ENCODE peak calls at places on chromosomes 4 and X, in six cellular contexts. One of them, this sample, is unnamed.

GRCh38 chr4:89294583-89295244 is 12.9 kb downstream of the GPRIN3 start:
- DNase-seq in left lung: no peak
- DNase-seq in pancreas: no peak
- DNase-seq in MCF 10A: no peak
- DNase-seq in activated CD4-positive, alpha-beta T cell treated with anti-CD3 and anti-CD28 coated beads, Interleukin-2, amount 10 ng/mL, durations not matched to agents 7 days and 5 days: peak
- DNase-seq in EH: no peak
- DNase-seq in this sample: peak

GRCh38 chrX:14916017-14916674 is 42.9 kb downstream of the MOSPD2 start:
- DNase-seq in left lung: no peak
- DNase-seq in pancreas: no peak
- DNase-seq in MCF 10A: no peak
- DNase-seq in activated CD4-positive, alpha-beta T cell treated with anti-CD3 and anti-CD28 coated beads, Interleukin-2, amount 10 ng/mL, durations not matched to agents 7 days and 5 days: no peak
- DNase-seq in EH: peak
- DNase-seq in this sample: no peak

GRCh38 chrX:9532349-9532748 is 67.5 kb downstream of the TBL1X start:
- DNase-seq in left lung: no peak
- DNase-seq in pancreas: peak
- DNase-seq in MCF 10A: no peak
- DNase-seq in activated CD4-positive, alpha-beta T cell treated with anti-CD3 and anti-CD28 coated beads, Interleukin-2, amount 10 ng/mL, durations not matched to agents 7 days and 5 days: no peak
- DNase-seq in EH: no peak
- DNase-seq in this sample: no peak

GRCh38 chr4:20418865-20419451 is 167.3 kb downstream of the SLIT2 start:
- DNase-seq in left lung: no peak
- DNase-seq in pancreas: no peak
- DNase-seq in MCF 10A: peak
- DNase-seq in activated CD4-positive, alpha-beta T cell treated with anti-CD3 and anti-CD28 coated beads, Interleukin-2, amount 10 ng/mL, durations not matched to agents 7 days and 5 days: peak
- DNase-seq in EH: peak
- DNase-seq in this sample: peak

GRCh38 chrX:43940811-43941210 is 32.4 kb downstream of the NDP start:
- DNase-seq in left lung: no peak
- DNase-seq in pancreas: no peak
- DNase-seq in MCF 10A: peak
- DNase-seq in activated CD4-positive, alpha-beta T cell treated with anti-CD3 and anti-CD28 coated beads, Interleukin-2, amount 10 ng/mL, durations not matched to agents 7 days and 5 days: no peak
- DNase-seq in EH: no peak
- DNase-seq in this sample: no peak

GRCh38 chr4:88653371-88653946 is 44.2 kb downstream of the NAP1L5 start:
- DNase-seq in left lung: no peak
- DNase-seq in pancreas: no peak
- DNase-seq in MCF 10A: no peak
- DNase-seq in activated CD4-positive, alpha-beta T cell treated with anti-CD3 and anti-CD28 coated beads, Interleukin-2, amount 10 ng/mL, durations not matched to agents 7 days and 5 days: no peak
- DNase-seq in EH: no peak
- DNase-seq in this sample: no peak

GRCh38 chr4:99383833-99384392 is 31.4 kb upstream of the ADH1C start:
- DNase-seq in left lung: no peak
- DNase-seq in pancreas: no peak
- DNase-seq in MCF 10A: peak
- DNase-seq in activated CD4-positive, alpha-beta T cell treated with anti-CD3 and anti-CD28 coated beads, Interleukin-2, amount 10 ng/mL, durations not matched to agents 7 days and 5 days: no peak
- DNase-seq in EH: peak
- DNase-seq in this sample: no peak

GRCh38 chr4:182488886-182489285 is 245.7 kb downstream of the TENM3 start:
- DNase-seq in left lung: no peak
- DNase-seq in pancreas: no peak
- DNase-seq in MCF 10A: no peak
- DNase-seq in activated CD4-positive, alpha-beta T cell treated with anti-CD3 and anti-CD28 coated beads, Interleukin-2, amount 10 ng/mL, durations not matched to agents 7 days and 5 days: no peak
- DNase-seq in EH: no peak
- DNase-seq in this sample: no peak

GRCh38 chr4:123977623-123978022 is 581.0 kb downstream of the SPRY1 start:
- DNase-seq in left lung: no peak
- DNase-seq in pancreas: no peak
- DNase-seq in MCF 10A: no peak
- DNase-seq in activated CD4-positive, alpha-beta T cell treated with anti-CD3 and anti-CD28 coated beads, Interleukin-2, amount 10 ng/mL, durations not matched to agents 7 days and 5 days: no peak
- DNase-seq in EH: no peak
- DNase-seq in this sample: no peak

GRCh38 chr4:88659061-88659889 is 38.4 kb downstream of the NAP1L5 start:
- DNase-seq in left lung: no peak
- DNase-seq in pancreas: peak
- DNase-seq in MCF 10A: peak
- DNase-seq in activated CD4-positive, alpha-beta T cell treated with anti-CD3 and anti-CD28 coated beads, Interleukin-2, amount 10 ng/mL, durations not matched to agents 7 days and 5 days: peak
- DNase-seq in EH: peak
- DNase-seq in this sample: no peak

GRCh38 chr4:123505457-123506310 is 109.1 kb downstream of the SPRY1 start:
- DNase-seq in left lung: peak
- DNase-seq in pancreas: peak
- DNase-seq in MCF 10A: no peak
- DNase-seq in activated CD4-positive, alpha-beta T cell treated with anti-CD3 and anti-CD28 coated beads, Interleukin-2, amount 10 ng/mL, durations not matched to agents 7 days and 5 days: peak
- DNase-seq in EH: peak
- DNase-seq in this sample: no peak

GRCh38 chr4:169361741-169362140 is 91.0 kb upstream of the SH3RF1 start:
- DNase-seq in left lung: no peak
- DNase-seq in pancreas: no peak
- DNase-seq in MCF 10A: no peak
- DNase-seq in activated CD4-positive, alpha-beta T cell treated with anti-CD3 and anti-CD28 coated beads, Interleukin-2, amount 10 ng/mL, durations not matched to agents 7 days and 5 days: no peak
- DNase-seq in EH: no peak
- DNase-seq in this sample: no peak

GRCh38 chr4:6804082-6804752 is 21.7 kb downstream of the KIAA0232 start:
- DNase-seq in left lung: no peak
- DNase-seq in pancreas: no peak
- DNase-seq in MCF 10A: no peak
- DNase-seq in activated CD4-positive, alpha-beta T cell treated with anti-CD3 and anti-CD28 coated beads, Interleukin-2, amount 10 ng/mL, durations not matched to agents 7 days and 5 days: no peak
- DNase-seq in EH: no peak
- DNase-seq in this sample: no peak

GRCh38 chrX:103793541-103793932 is 16.9 kb downstream of the PLP1 start:
- DNase-seq in left lung: no peak
- DNase-seq in pancreas: no peak
- DNase-seq in MCF 10A: no peak
- DNase-seq in activated CD4-positive, alpha-beta T cell treated with anti-CD3 and anti-CD28 coated beads, Interleukin-2, amount 10 ng/mL, durations not matched to agents 7 days and 5 days: no peak
- DNase-seq in EH: no peak
- DNase-seq in this sample: no peak

GRCh38 chrX:68682790-68683189 is 35.3 kb downstream of the STARD8 start:
- DNase-seq in left lung: no peak
- DNase-seq in pancreas: no peak
- DNase-seq in MCF 10A: no peak
- DNase-seq in activated CD4-positive, alpha-beta T cell treated with anti-CD3 and anti-CD28 coated beads, Interleukin-2, amount 10 ng/mL, durations not matched to agents 7 days and 5 days: no peak
- DNase-seq in EH: no peak
- DNase-seq in this sample: no peak

GRCh38 chr4:1245481-1246051 is 3.4 kb downstream of the CTBP1 start:
- DNase-seq in left lung: no peak
- DNase-seq in pancreas: peak
- DNase-seq in MCF 10A: no peak
- DNase-seq in activated CD4-positive, alpha-beta T cell treated with anti-CD3 and anti-CD28 coated beads, Interleukin-2, amount 10 ng/mL, durations not matched to agents 7 days and 5 days: no peak
- DNase-seq in EH: no peak
- DNase-seq in this sample: no peak

GRCh38 chr4:40197879-40198689 is 1.3 kb downstream of the RHOH start:
- DNase-seq in left lung: no peak
- DNase-seq in pancreas: no peak
- DNase-seq in MCF 10A: no peak
- DNase-seq in activated CD4-positive, alpha-beta T cell treated with anti-CD3 and anti-CD28 coated beads, Interleukin-2, amount 10 ng/mL, durations not matched to agents 7 days and 5 days: no peak
- DNase-seq in EH: no peak
- DNase-seq in this sample: no peak

GRCh38 chrX:120228187-120228908 is 22.3 kb upstream of the ZBTB33 start:
- DNase-seq in left lung: no peak
- DNase-seq in pancreas: no peak
- DNase-seq in MCF 10A: no peak
- DNase-seq in activated CD4-positive, alpha-beta T cell treated with anti-CD3 and anti-CD28 coated beads, Interleukin-2, amount 10 ng/mL, durations not matched to agents 7 days and 5 days: no peak
- DNase-seq in EH: no peak
- DNase-seq in this sample: no peak

GRCh38 chrX:17374619-17375360 is at the start of gene NHS:
- DNase-seq in left lung: peak
- DNase-seq in pancreas: peak
- DNase-seq in MCF 10A: peak
- DNase-seq in activated CD4-positive, alpha-beta T cell treated with anti-CD3 and anti-CD28 coated beads, Interleukin-2, amount 10 ng/mL, durations not matched to agents 7 days and 5 days: no peak
- DNase-seq in EH: peak
- DNase-seq in this sample: no peak

GRCh38 chrX:30971761-30972603 is 82.9 kb upstream of the TAB3 start:
- DNase-seq in left lung: no peak
- DNase-seq in pancreas: no peak
- DNase-seq in MCF 10A: peak
- DNase-seq in activated CD4-positive, alpha-beta T cell treated with anti-CD3 and anti-CD28 coated beads, Interleukin-2, amount 10 ng/mL, durations not matched to agents 7 days and 5 days: peak
- DNase-seq in EH: peak
- DNase-seq in this sample: peak

GRCh38 chr4:158850800-158851644 is 82.2 kb downstream of the FNIP2 start:
- DNase-seq in left lung: no peak
- DNase-seq in pancreas: no peak
- DNase-seq in MCF 10A: peak
- DNase-seq in activated CD4-positive, alpha-beta T cell treated with anti-CD3 and anti-CD28 coated beads, Interleukin-2, amount 10 ng/mL, durations not matched to agents 7 days and 5 days: no peak
- DNase-seq in EH: peak
- DNase-seq in this sample: no peak

GRCh38 chrX:23616361-23616760 is 50.9 kb upstream of the PRDX4 start:
- DNase-seq in left lung: no peak
- DNase-seq in pancreas: no peak
- DNase-seq in MCF 10A: peak
- DNase-seq in activated CD4-positive, alpha-beta T cell treated with anti-CD3 and anti-CD28 coated beads, Interleukin-2, amount 10 ng/mL, durations not matched to agents 7 days and 5 days: no peak
- DNase-seq in EH: peak
- DNase-seq in this sample: no peak

GRCh38 chr4:105797225-105797624 is 88.6 kb downstream of the GSTCD start:
- DNase-seq in left lung: no peak
- DNase-seq in pancreas: no peak
- DNase-seq in MCF 10A: peak
- DNase-seq in activated CD4-positive, alpha-beta T cell treated with anti-CD3 and anti-CD28 coated beads, Interleukin-2, amount 10 ng/mL, durations not matched to agents 7 days and 5 days: no peak
- DNase-seq in EH: no peak
- DNase-seq in this sample: no peak

GRCh38 chr4:123744664-123745290 is 348.2 kb downstream of the SPRY1 start:
- DNase-seq in left lung: no peak
- DNase-seq in pancreas: no peak
- DNase-seq in MCF 10A: no peak
- DNase-seq in activated CD4-positive, alpha-beta T cell treated with anti-CD3 and anti-CD28 coated beads, Interleukin-2, amount 10 ng/mL, durations not matched to agents 7 days and 5 days: no peak
- DNase-seq in EH: no peak
- DNase-seq in this sample: no peak

GRCh38 chr4:157115613-157116340 is 39.8 kb downstream of the GLRB start:
- DNase-seq in left lung: no peak
- DNase-seq in pancreas: no peak
- DNase-seq in MCF 10A: peak
- DNase-seq in activated CD4-positive, alpha-beta T cell treated with anti-CD3 and anti-CD28 coated beads, Interleukin-2, amount 10 ng/mL, durations not matched to agents 7 days and 5 days: no peak
- DNase-seq in EH: peak
- DNase-seq in this sample: no peak

GRCh38 chrX:41922125-41922521 is 1.2 kb downstream of the CASK start:
- DNase-seq in left lung: no peak
- DNase-seq in pancreas: no peak
- DNase-seq in MCF 10A: peak
- DNase-seq in activated CD4-positive, alpha-beta T cell treated with anti-CD3 and anti-CD28 coated beads, Interleukin-2, amount 10 ng/mL, durations not matched to agents 7 days and 5 days: peak
- DNase-seq in EH: peak
- DNase-seq in this sample: no peak

GRCh38 chrX:16573781-16574180 is 76.2 kb upstream of the S100G start:
- DNase-seq in left lung: no peak
- DNase-seq in pancreas: no peak
- DNase-seq in MCF 10A: peak
- DNase-seq in activated CD4-positive, alpha-beta T cell treated with anti-CD3 and anti-CD28 coated beads, Interleukin-2, amount 10 ng/mL, durations not matched to agents 7 days and 5 days: no peak
- DNase-seq in EH: peak
- DNase-seq in this sample: no peak

GRCh38 chr4:186982160-186982559 is 258.5 kb upstream of the FAT1 start:
- DNase-seq in left lung: no peak
- DNase-seq in pancreas: no peak
- DNase-seq in MCF 10A: no peak
- DNase-seq in activated CD4-positive, alpha-beta T cell treated with anti-CD3 and anti-CD28 coated beads, Interleukin-2, amount 10 ng/mL, durations not matched to agents 7 days and 5 days: no peak
- DNase-seq in EH: no peak
- DNase-seq in this sample: no peak